ENCODE peak calls at places on chromosomes 5 and 9, in seven cellular contexts. I is GM23248; N is PC-9; Y is effector memory CD4-positive, alpha-beta T cell; R is CD4-positive, alpha-beta memory T cell; U is IMR-90; D is H1. E is an unnamed sample. For H3K27me3, the result is how much of the 10 kb centered on the place peaks cover.

GRCh38 chr9:121363586-121363961 is 6.5 kb downstream of the STOM start:
- DNase-seq in D (no peak), I (no peak), U (no peak), R (no peak), Y (no peak), N (no peak), E (no peak)

GRCh38 chr9:113807173-113808061 is 68.7 kb upstream of the ZNF618 start:
- DNase-seq in Y (no peak), U (peak), I (peak), R (peak), D (peak), N (peak), E (peak)

GRCh38 chr9:110875275-110875674 is 163.0 kb downstream of the LPAR1 start:
- DNase-seq in I (no peak), U (no peak), D (peak), R (no peak), Y (no peak), N (no peak), E (no peak)

GRCh38 chr9:88006511-88007290 is 32.4 kb upstream of the CDK20 start:
- DNase-seq in Y (no peak), D (peak), U (no peak), R (no peak), I (no peak), N (no peak), E (no peak)

GRCh38 chr5:71658916-71659661 is 60.0 kb upstream of the CARTPT start:
- DNase-seq in U (no peak), I (peak), R (no peak), N (no peak), D (no peak), Y (no peak), E (no peak)

GRCh38 chr5:126975791-126976190 is 54.6 kb downstream of the MARCHF3 start:
- DNase-seq in I (no peak), U (no peak), D (no peak), N (no peak), R (no peak), Y (no peak), E (no peak)

GRCh38 chr9:87088192-87088591 is 140.9 kb upstream of the GAS1 start:
- DNase-seq in D (no peak), I (no peak), N (no peak), U (no peak), R (no peak), Y (no peak), E (no peak)

GRCh38 chr5:61667523-61668229 is 335.6 kb downstream of the ZSWIM6 start:
- DNase-seq in D (no peak), Y (no peak), R (no peak), I (peak), N (no peak), U (no peak), E (no peak)

GRCh38 chr5:142686210-142686734 is 382 bp upstream of the FGF1 start:
- DNase-seq in D (no peak), Y (no peak), R (no peak), I (no peak), U (peak), N (no peak), E (peak)

GRCh38 chr5:61678966-61679365 is 346.9 kb downstream of the ZSWIM6 start:
- DNase-seq in N (no peak), I (no peak), R (no peak), D (no peak), Y (no peak), U (no peak), E (no peak)

GRCh38 chr9:110742741-110743371 is 74.3 kb downstream of the MUSK start:
- DNase-seq in U (peak), I (peak), R (no peak), D (no peak), N (no peak), Y (no peak), E (peak)

GRCh38 chr5:67802766-67803165 is 412.8 kb upstream of the PIK3R1 start:
- DNase-seq in Y (no peak), D (no peak), R (no peak), I (no peak), N (no peak), U (no peak), E (no peak)

GRCh38 chr9:123778232-123778902 is 151.6 kb downstream of the DENND1A start:
- DNase-seq in U (no peak), I (no peak), Y (no peak), D (no peak), R (no peak), N (no peak), E (no peak)

GRCh38 chr9:19085295-19085694 is 17.4 kb downstream of the HAUS6 start:
- DNase-seq in N (no peak), U (no peak), Y (no peak), R (peak), D (no peak), I (peak), E (no peak)

GRCh38 chr5:161549106-161549505 is 2.6 kb upstream of the GABRB2 start:
- DNase-seq in R (no peak), D (no peak), I (peak), N (no peak), U (no peak), Y (no peak), E (no peak)

GRCh38 chr5:137332296-137332695 is 166.8 kb downstream of the SPOCK1 start:
- DNase-seq in Y (no peak), R (no peak), I (no peak), U (no peak), D (no peak), N (no peak), E (no peak)

GRCh38 chr9:124242331-124243194 is 15.2 kb upstream of the NEK6 start:
- DNase-seq in U (peak), Y (no peak), N (peak), I (peak), R (no peak), D (peak), E (no peak)

GRCh38 chr9:128819716-128820664 is 1.7 kb downstream of the ENDOG start:
- DNase-seq in U (no peak), N (no peak), Y (no peak), R (no peak), I (peak), D (no peak), E (no peak)

GRCh38 chr5:1834721-1835425 is 33.7 kb downstream of the NDUFS6 start:
- DNase-seq in U (no peak), Y (no peak), D (no peak), I (no peak), R (no peak), N (no peak), E (no peak)

GRCh38 chr5:1832511-1833250 is 31.5 kb downstream of the NDUFS6 start:
- DNase-seq in D (no peak), Y (no peak), N (no peak), I (no peak), U (no peak), R (no peak), E (no peak)

GRCh38 chr5:1834022-1834551 is 32.9 kb downstream of the NDUFS6 start:
- DNase-seq in N (no peak), D (no peak), I (no peak), R (no peak), Y (no peak), U (no peak), E (no peak)

GRCh38 chr5:1831677-1832313 is 30.6 kb downstream of the NDUFS6 start:
- DNase-seq in I (peak), N (no peak), D (no peak), Y (no peak), U (no peak), R (no peak), E (no peak)

GRCh38 chr5:1833264-1834021 is 32.2 kb downstream of the NDUFS6 start:
- DNase-seq in Y (no peak), I (no peak), R (no peak), D (no peak), N (no peak), U (no peak), E (no peak)
- H3K27me3 ChIP-seq in Y (under half), I (under half), R (under half), D (under half), N (half or more), U (under half), E (under half)

GRCh38 chr5:140084466-140084865 is 29.4 kb upstream of the PURA start:
- DNase-seq in Y (no peak), I (peak), U (no peak), R (no peak), D (no peak), N (no peak), E (no peak)

GRCh38 chr5:140083120-140083519 is 30.8 kb upstream of the PURA start:
- DNase-seq in U (no peak), D (no peak), Y (no peak), I (no peak), R (no peak), N (no peak), E (no peak)

DNA sequence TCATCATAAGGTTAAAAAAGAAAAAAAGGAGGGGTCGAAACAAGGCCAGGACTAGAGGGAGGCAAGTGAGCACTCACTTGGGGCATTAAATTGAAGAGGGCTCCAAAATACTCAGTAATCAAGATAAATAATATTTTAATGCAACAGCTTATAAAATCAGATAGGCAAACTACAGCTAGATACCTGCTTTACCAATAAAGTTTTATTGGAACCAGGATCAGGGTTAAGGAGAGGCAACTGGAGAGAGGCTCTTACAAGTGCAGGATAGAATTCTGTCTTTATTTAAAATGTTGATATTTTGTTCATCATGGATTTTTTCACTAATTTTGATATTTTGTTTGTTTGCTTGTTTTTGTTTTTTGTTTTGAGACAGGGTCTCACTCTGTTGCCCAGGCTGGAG is 30.3 kb upstream of the PURA start:
- DNase-seq in U (no peak), N (no peak), I (no peak), R (no peak), D (no peak), Y (no peak), E (no peak)
- H3K27me3 ChIP-seq in U (under half), N (under half), I (half or more), R (under half), D (under half), Y (under half), E (under half)

GRCh38 chr5:136199408-136199807 is 6.4 kb upstream of the SMIM32 start:
- DNase-seq in U (no peak), I (no peak), R (no peak), Y (no peak), D (peak), N (no peak), E (no peak)
- H3K27me3 ChIP-seq in U (under half), I (under half), R (under half), Y (under half), D (half or more), N (under half), E (under half)

DNA sequence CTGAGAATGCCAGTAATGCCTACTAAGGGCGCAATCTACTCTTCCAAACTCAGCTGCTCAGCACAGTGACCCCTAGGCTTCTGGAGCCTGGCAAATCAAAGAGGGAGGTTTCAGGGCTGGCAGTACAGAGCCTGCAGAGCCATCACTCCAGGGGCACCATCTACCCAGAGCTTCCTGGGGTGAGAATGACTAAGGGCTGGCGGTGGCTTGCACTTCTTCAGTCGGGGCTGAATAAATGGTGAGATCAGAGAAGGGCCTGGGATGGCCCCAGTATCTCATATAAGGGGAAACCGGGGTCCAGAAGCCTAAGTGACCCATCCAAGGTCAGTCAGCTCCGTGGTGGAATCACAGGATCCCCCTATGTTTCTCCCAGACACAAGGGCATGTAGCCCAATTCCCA is 5.3 kb downstream of the SH3PXD2B start:
- DNase-seq in N (no peak), U (no peak), Y (no peak), D (no peak), R (no peak), I (no peak), E (no peak)
- H3K27me3 ChIP-seq in N (under half), U (under half), Y (under half), D (under half), R (under half), I (under half), E (under half)

DNA sequence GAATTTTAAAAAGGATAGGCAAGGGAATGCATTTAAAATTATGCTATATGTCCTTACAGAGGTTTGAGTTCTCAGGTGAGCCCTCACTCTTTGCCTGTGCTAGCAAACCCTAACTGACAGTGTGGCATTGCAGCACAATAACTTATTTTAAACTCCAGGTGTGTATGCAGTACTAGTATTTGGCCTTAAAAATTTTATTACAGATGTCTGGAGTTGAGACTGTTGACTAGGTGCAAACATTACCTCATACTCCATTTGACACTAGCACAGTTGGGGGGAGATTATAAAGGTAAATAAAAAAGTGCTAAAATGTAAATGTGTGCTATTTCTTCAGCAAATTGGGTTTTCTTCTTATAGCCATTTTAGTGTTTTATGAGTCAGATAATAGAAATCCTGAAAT is 407.7 kb downstream of the SH3GL2 start:
- DNase-seq in R (no peak), Y (no peak), N (no peak), D (no peak), U (no peak), I (no peak), E (no peak)
- H3K27me3 ChIP-seq in R (under half), Y (under half), N (under half), D (under half), U (under half), I (under half), E (under half)

DNA sequence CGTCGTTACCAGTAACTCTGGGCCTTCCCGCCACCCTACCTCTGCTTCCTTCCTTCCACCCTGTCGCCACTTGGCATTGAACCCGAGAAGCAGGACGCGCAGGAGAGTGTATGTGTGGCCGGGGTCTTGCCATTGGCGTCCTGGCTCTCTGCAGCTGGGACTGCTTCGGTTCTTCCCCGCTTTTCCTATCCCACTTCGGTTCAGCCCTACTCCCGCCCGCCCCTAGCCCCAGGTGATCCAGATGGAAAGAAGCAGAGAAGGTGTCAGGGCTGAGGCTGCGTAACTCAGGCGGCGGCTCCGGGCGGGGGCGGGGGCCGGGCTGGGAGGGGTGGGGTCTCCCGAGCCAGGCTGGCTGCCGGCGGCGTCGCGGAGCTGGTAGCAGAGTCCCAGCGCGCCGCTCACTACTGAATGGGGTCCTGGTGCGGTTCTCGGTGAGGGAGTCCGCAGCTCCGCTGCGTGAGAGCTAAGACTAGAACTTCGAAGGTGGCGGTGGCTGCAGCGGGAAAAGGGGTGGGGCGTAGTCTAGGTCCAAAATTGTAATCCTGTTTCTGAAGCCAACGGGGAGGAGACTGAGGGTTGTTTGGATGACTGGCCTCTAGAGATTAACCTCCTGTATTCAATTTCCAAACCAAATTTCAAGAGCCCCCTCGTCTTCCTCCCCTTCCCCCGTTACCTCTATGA is 1.3 kb downstream of the PRR16 start:
- DNase-seq in Y (no peak), U (peak), R (no peak), D (peak), N (peak), I (peak), E (peak)
- H3K27me3 ChIP-seq in Y (under half), U (under half), R (under half), D (under half), N (under half), I (under half), E (under half)

DNA sequence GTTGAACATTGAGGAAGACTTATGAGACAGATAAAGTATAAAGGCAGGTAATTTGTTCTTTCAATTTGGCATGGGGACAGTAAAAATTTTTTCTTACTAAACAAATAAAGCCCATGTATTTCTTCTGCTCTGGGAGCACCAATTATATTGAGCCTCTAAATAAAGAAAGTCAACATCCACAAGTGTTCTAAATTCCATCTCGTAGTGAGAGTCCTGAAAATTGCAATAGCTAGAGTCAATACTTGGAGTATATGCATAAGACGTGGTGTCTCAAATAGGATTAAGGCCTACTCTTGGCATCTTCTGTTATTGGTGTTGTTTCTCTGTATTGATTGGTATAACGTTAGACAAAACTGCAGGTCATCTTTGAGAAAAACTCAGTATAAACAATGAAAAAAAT is 120.5 kb upstream of the CDKN2B start:
- DNase-seq in Y (no peak), D (no peak), U (no peak), R (no peak), N (no peak), I (no peak), E (no peak)
- H3K27me3 ChIP-seq in Y (under half), D (under half), U (under half), R (under half), N (under half), I (under half), E (under half)

E was measured in brain microvascular endothelial cell.